ENCODE peak calls at places on chromosome 16, in six cellular contexts. H is mesenchymal stem cell, B is head of caudate nucleus, N is NCI-H2029 treated with DMSO at 0.1 percent for 48 hours, G is transverse colon, M is HL-60. F is an unnamed sample.

GRCh38 chr16:31200821-31201510 is 1.6 kb downstream of the PYCARD start:
- DNase-seq in M (no peak), H (peak), B (no peak), N (no peak), G (no peak), F (no peak)

GRCh38 chr16:27526169-27526568 is 23.5 kb downstream of the GTF3C1 start:
- DNase-seq in M (no peak), B (no peak), N (peak), G (no peak), H (no peak), F (no peak)

GRCh38 chr16:88662222-88662842 is 559 bp downstream of the MVD start:
- DNase-seq in N (no peak), M (no peak), G (peak), H (peak), B (no peak), F (no peak)

GRCh38 chr16:3375680-3376079 is 20.0 kb downstream of the OR2C1 start:
- DNase-seq in M (no peak), H (no peak), B (no peak), G (no peak), N (no peak), F (no peak)

GRCh38 chr16:12484426-12484825 is 319.3 kb downstream of the CPPED1 start:
- DNase-seq in M (no peak), N (no peak), H (no peak), B (no peak), G (peak), F (no peak)

GRCh38 chr16:57998484-57998883 is 2.0 kb downstream of the ZNF319 start:
- DNase-seq in H (peak), M (peak), N (no peak), G (peak), B (no peak), F (no peak)

GRCh38 chr16:66580605-66581209 is 1.4 kb downstream of the CMTM2 start:
- DNase-seq in H (peak), B (no peak), M (no peak), G (no peak), N (no peak), F (no peak)

GRCh38 chr16:84518804-84519341 is 14.4 kb upstream of the MEAK7 start:
- DNase-seq in M (no peak), G (peak), N (peak), B (no peak), H (no peak), F (no peak)

GRCh38 chr16:49496656-49497055 is 123.1 kb downstream of the C16orf78 start:
- DNase-seq in N (no peak), G (no peak), H (no peak), B (no peak), M (no peak), F (no peak)

GRCh38 chr16:67562526-67562917 is at the start of gene CTCF:
- DNase-seq in H (peak), B (peak), M (peak), G (peak), N (no peak), F (no peak)

GRCh38 chr16:86575754-86576557 is 2.4 kb upstream of the FOXL1 start:
- DNase-seq in B (no peak), G (peak), M (no peak), N (no peak), H (peak), F (no peak)

GRCh38 chr16:86931410-86931941 is 353.1 kb downstream of the FOXL1 start:
- DNase-seq in M (no peak), H (peak), G (no peak), N (no peak), B (no peak), F (no peak)

F was measured in GM12891.